ENCODE peak calls at places on chromosomes 13 and 19, in ten cellular contexts. One of them, this sample, is unnamed.

GRCh38 chr19:30073152-30074000 is 131.3 kb downstream of the URI1 start:
- DNase-seq in Daoy: no peak
- DNase-seq in NCI-H460: no peak
- DNase-seq in B cell: no peak
- DNase-seq in GM23248: no peak
- DNase-seq in fibroblast of lung: no peak
- DNase-seq in GM12865: no peak
- DNase-seq in T-helper 9 cell: no peak
- DNase-seq in stimulated activated CD4-positive, alpha-beta T cell treated with anti-CD3 and anti-CD28 coated beads, Interleukin-15, amount 100 ng/mL, for 1 hour: no peak
- DNase-seq in breast epithelium: no peak
- DNase-seq in this sample: no peak

GRCh38 chr19:54154603-54155345 is 4.7 kb downstream of the LENG1 start:
- DNase-seq in Daoy: no peak
- DNase-seq in stimulated activated CD4-positive, alpha-beta T cell treated with anti-CD3 and anti-CD28 coated beads, Interleukin-15, amount 100 ng/mL, for 1 hour: no peak
- DNase-seq in GM23248: peak
- DNase-seq in GM12865: no peak
- DNase-seq in NCI-H460: no peak
- DNase-seq in fibroblast of lung: peak
- DNase-seq in breast epithelium: no peak
- DNase-seq in T-helper 9 cell: no peak
- DNase-seq in B cell: no peak
- DNase-seq in this sample: no peak

GRCh38 chr19:29845576-29846176 is 33.9 kb downstream of the CCNE1 start:
- DNase-seq in NCI-H460: no peak
- DNase-seq in fibroblast of lung: peak
- DNase-seq in stimulated activated CD4-positive, alpha-beta T cell treated with anti-CD3 and anti-CD28 coated beads, Interleukin-15, amount 100 ng/mL, for 1 hour: no peak
- DNase-seq in breast epithelium: no peak
- DNase-seq in GM12865: peak
- DNase-seq in T-helper 9 cell: no peak
- DNase-seq in GM23248: peak
- DNase-seq in Daoy: peak
- DNase-seq in B cell: peak
- DNase-seq in this sample: peak

GRCh38 chr19:36121486-36122124 is 6.3 kb downstream of the TBCB start:
- DNase-seq in T-helper 9 cell: no peak
- DNase-seq in Daoy: no peak
- DNase-seq in GM12865: no peak
- DNase-seq in breast epithelium: no peak
- DNase-seq in B cell: no peak
- DNase-seq in GM23248: no peak
- DNase-seq in stimulated activated CD4-positive, alpha-beta T cell treated with anti-CD3 and anti-CD28 coated beads, Interleukin-15, amount 100 ng/mL, for 1 hour: no peak
- DNase-seq in fibroblast of lung: no peak
- DNase-seq in NCI-H460: no peak
- DNase-seq in this sample: no peak

GRCh38 chr19:19628499-19629134 is 597 bp upstream of the LPAR2 start:
- DNase-seq in GM23248: peak
- DNase-seq in T-helper 9 cell: peak
- DNase-seq in B cell: peak
- DNase-seq in Daoy: peak
- DNase-seq in GM12865: peak
- DNase-seq in breast epithelium: peak
- DNase-seq in stimulated activated CD4-positive, alpha-beta T cell treated with anti-CD3 and anti-CD28 coated beads, Interleukin-15, amount 100 ng/mL, for 1 hour: no peak
- DNase-seq in NCI-H460: peak
- DNase-seq in fibroblast of lung: peak
- DNase-seq in this sample: peak

GRCh38 chr19:54364775-54365257 is at the start of gene LAIR1:
- DNase-seq in stimulated activated CD4-positive, alpha-beta T cell treated with anti-CD3 and anti-CD28 coated beads, Interleukin-15, amount 100 ng/mL, for 1 hour: peak
- DNase-seq in breast epithelium: no peak
- DNase-seq in GM12865: no peak
- DNase-seq in B cell: peak
- DNase-seq in fibroblast of lung: no peak
- DNase-seq in NCI-H460: no peak
- DNase-seq in T-helper 9 cell: peak
- DNase-seq in GM23248: no peak
- DNase-seq in Daoy: peak
- DNase-seq in this sample: no peak

GRCh38 chr13:73300718-73301425 is 242.1 kb downstream of the KLF5 start:
- DNase-seq in fibroblast of lung: no peak
- DNase-seq in B cell: no peak
- DNase-seq in stimulated activated CD4-positive, alpha-beta T cell treated with anti-CD3 and anti-CD28 coated beads, Interleukin-15, amount 100 ng/mL, for 1 hour: no peak
- DNase-seq in Daoy: no peak
- DNase-seq in breast epithelium: no peak
- DNase-seq in NCI-H460: no peak
- DNase-seq in GM23248: no peak
- DNase-seq in GM12865: no peak
- DNase-seq in T-helper 9 cell: no peak
- DNase-seq in this sample: no peak

GRCh38 chr13:33032037-33032625 is 15.9 kb downstream of the KL start:
- DNase-seq in stimulated activated CD4-positive, alpha-beta T cell treated with anti-CD3 and anti-CD28 coated beads, Interleukin-15, amount 100 ng/mL, for 1 hour: no peak
- DNase-seq in GM12865: no peak
- DNase-seq in NCI-H460: no peak
- DNase-seq in GM23248: peak
- DNase-seq in B cell: no peak
- DNase-seq in T-helper 9 cell: no peak
- DNase-seq in breast epithelium: no peak
- DNase-seq in Daoy: peak
- DNase-seq in fibroblast of lung: no peak
- DNase-seq in this sample: no peak

GRCh38 chr13:94917814-94918213 is 205.5 kb upstream of the SOX21 start:
- DNase-seq in GM12865: no peak
- DNase-seq in breast epithelium: no peak
- DNase-seq in GM23248: no peak
- DNase-seq in B cell: no peak
- DNase-seq in Daoy: no peak
- DNase-seq in stimulated activated CD4-positive, alpha-beta T cell treated with anti-CD3 and anti-CD28 coated beads, Interleukin-15, amount 100 ng/mL, for 1 hour: no peak
- DNase-seq in NCI-H460: no peak
- DNase-seq in T-helper 9 cell: no peak
- DNase-seq in fibroblast of lung: peak
- DNase-seq in this sample: no peak

GRCh38 chr19:17942181-17942580 is 9.4 kb downstream of the CCDC124 start:
- DNase-seq in breast epithelium: no peak
- DNase-seq in fibroblast of lung: no peak
- DNase-seq in NCI-H460: no peak
- DNase-seq in Daoy: no peak
- DNase-seq in GM12865: no peak
- DNase-seq in stimulated activated CD4-positive, alpha-beta T cell treated with anti-CD3 and anti-CD28 coated beads, Interleukin-15, amount 100 ng/mL, for 1 hour: no peak
- DNase-seq in B cell: no peak
- DNase-seq in T-helper 9 cell: no peak
- DNase-seq in GM23248: no peak
- DNase-seq in this sample: no peak

GRCh38 chr13:33015791-33016323 is 366 bp upstream of the KL start:
- DNase-seq in Daoy: no peak
- DNase-seq in GM12865: peak
- DNase-seq in NCI-H460: no peak
- DNase-seq in T-helper 9 cell: no peak
- DNase-seq in stimulated activated CD4-positive, alpha-beta T cell treated with anti-CD3 and anti-CD28 coated beads, Interleukin-15, amount 100 ng/mL, for 1 hour: no peak
- DNase-seq in fibroblast of lung: no peak
- DNase-seq in breast epithelium: no peak
- DNase-seq in B cell: no peak
- DNase-seq in GM23248: peak
- DNase-seq in this sample: no peak

GRCh38 chr19:40829205-40829604 is 21.0 kb downstream of the CYP2A6 start:
- DNase-seq in breast epithelium: no peak
- DNase-seq in fibroblast of lung: no peak
- DNase-seq in Daoy: no peak
- DNase-seq in GM23248: no peak
- DNase-seq in T-helper 9 cell: no peak
- DNase-seq in GM12865: no peak
- DNase-seq in NCI-H460: no peak
- DNase-seq in stimulated activated CD4-positive, alpha-beta T cell treated with anti-CD3 and anti-CD28 coated beads, Interleukin-15, amount 100 ng/mL, for 1 hour: no peak
- DNase-seq in B cell: no peak
- DNase-seq in this sample: no peak

GRCh38 chr19:32749361-32749760 is 29.8 kb downstream of the TDRD12 start:
- DNase-seq in B cell: no peak
- DNase-seq in Daoy: no peak
- DNase-seq in NCI-H460: no peak
- DNase-seq in stimulated activated CD4-positive, alpha-beta T cell treated with anti-CD3 and anti-CD28 coated beads, Interleukin-15, amount 100 ng/mL, for 1 hour: no peak
- DNase-seq in T-helper 9 cell: no peak
- DNase-seq in fibroblast of lung: no peak
- DNase-seq in GM12865: no peak
- DNase-seq in breast epithelium: no peak
- DNase-seq in GM23248: no peak
- DNase-seq in this sample: no peak

GRCh38 chr19:17340302-17340870 is 3.0 kb downstream of the GTPBP3 start:
- DNase-seq in breast epithelium: no peak
- DNase-seq in Daoy: peak
- DNase-seq in stimulated activated CD4-positive, alpha-beta T cell treated with anti-CD3 and anti-CD28 coated beads, Interleukin-15, amount 100 ng/mL, for 1 hour: no peak
- DNase-seq in GM23248: no peak
- DNase-seq in T-helper 9 cell: no peak
- DNase-seq in fibroblast of lung: no peak
- DNase-seq in B cell: no peak
- DNase-seq in NCI-H460: no peak
- DNase-seq in GM12865: peak
- DNase-seq in this sample: no peak

GRCh38 chr19:55809381-55810058 is 22.3 kb downstream of the NLRP11 start:
- DNase-seq in NCI-H460: peak
- DNase-seq in GM12865: peak
- DNase-seq in breast epithelium: no peak
- DNase-seq in GM23248: peak
- DNase-seq in B cell: peak
- DNase-seq in Daoy: peak
- DNase-seq in T-helper 9 cell: no peak
- DNase-seq in fibroblast of lung: peak
- DNase-seq in stimulated activated CD4-positive, alpha-beta T cell treated with anti-CD3 and anti-CD28 coated beads, Interleukin-15, amount 100 ng/mL, for 1 hour: no peak
- DNase-seq in this sample: peak

GRCh38 chr19:8158411-8159074 is 9.2 kb upstream of the FBN3 start:
- DNase-seq in GM12865: peak
- DNase-seq in NCI-H460: peak
- DNase-seq in stimulated activated CD4-positive, alpha-beta T cell treated with anti-CD3 and anti-CD28 coated beads, Interleukin-15, amount 100 ng/mL, for 1 hour: no peak
- DNase-seq in fibroblast of lung: peak
- DNase-seq in Daoy: peak
- DNase-seq in B cell: peak
- DNase-seq in GM23248: peak
- DNase-seq in T-helper 9 cell: peak
- DNase-seq in breast epithelium: peak
- DNase-seq in this sample: peak

GRCh38 chr13:94825507-94825906 is 113.2 kb upstream of the SOX21 start:
- DNase-seq in NCI-H460: no peak
- DNase-seq in B cell: no peak
- DNase-seq in fibroblast of lung: peak
- DNase-seq in GM12865: no peak
- DNase-seq in T-helper 9 cell: no peak
- DNase-seq in breast epithelium: peak
- DNase-seq in stimulated activated CD4-positive, alpha-beta T cell treated with anti-CD3 and anti-CD28 coated beads, Interleukin-15, amount 100 ng/mL, for 1 hour: no peak
- DNase-seq in GM23248: no peak
- DNase-seq in Daoy: no peak
- DNase-seq in this sample: no peak

GRCh38 chr19:16737909-16738308 is 18.3 kb downstream of the NWD1 start:
- DNase-seq in GM23248: no peak
- DNase-seq in breast epithelium: no peak
- DNase-seq in fibroblast of lung: no peak
- DNase-seq in Daoy: no peak
- DNase-seq in T-helper 9 cell: no peak
- DNase-seq in GM12865: no peak
- DNase-seq in NCI-H460: no peak
- DNase-seq in B cell: no peak
- DNase-seq in stimulated activated CD4-positive, alpha-beta T cell treated with anti-CD3 and anti-CD28 coated beads, Interleukin-15, amount 100 ng/mL, for 1 hour: no peak
- DNase-seq in this sample: peak

GRCh38 chr13:61286148-61286745 is 129.4 kb downstream of the PCDH20 start:
- DNase-seq in NCI-H460: peak
- DNase-seq in T-helper 9 cell: no peak
- DNase-seq in B cell: no peak
- DNase-seq in fibroblast of lung: no peak
- DNase-seq in Daoy: no peak
- DNase-seq in breast epithelium: no peak
- DNase-seq in stimulated activated CD4-positive, alpha-beta T cell treated with anti-CD3 and anti-CD28 coated beads, Interleukin-15, amount 100 ng/mL, for 1 hour: no peak
- DNase-seq in GM23248: no peak
- DNase-seq in GM12865: peak
- DNase-seq in this sample: no peak

GRCh38 chr19:16571283-16571682 is 932 bp downstream of the SLC35E1 start:
- DNase-seq in NCI-H460: no peak
- DNase-seq in GM12865: no peak
- DNase-seq in fibroblast of lung: peak
- DNase-seq in Daoy: peak
- DNase-seq in GM23248: peak
- DNase-seq in stimulated activated CD4-positive, alpha-beta T cell treated with anti-CD3 and anti-CD28 coated beads, Interleukin-15, amount 100 ng/mL, for 1 hour: no peak
- DNase-seq in T-helper 9 cell: no peak
- DNase-seq in B cell: peak
- DNase-seq in breast epithelium: no peak
- DNase-seq in this sample: no peak

GRCh38 chr19:31255174-31255862 is 93.9 kb downstream of the TSHZ3 start:
- DNase-seq in breast epithelium: no peak
- DNase-seq in NCI-H460: no peak
- DNase-seq in GM12865: no peak
- DNase-seq in fibroblast of lung: no peak
- DNase-seq in Daoy: no peak
- DNase-seq in T-helper 9 cell: no peak
- DNase-seq in stimulated activated CD4-positive, alpha-beta T cell treated with anti-CD3 and anti-CD28 coated beads, Interleukin-15, amount 100 ng/mL, for 1 hour: no peak
- DNase-seq in GM23248: no peak
- DNase-seq in B cell: no peak
- DNase-seq in this sample: no peak

GRCh38 chr13:99265162-99265822 is 7.1 kb upstream of the GPR18 start:
- DNase-seq in Daoy: no peak
- DNase-seq in NCI-H460: no peak
- DNase-seq in fibroblast of lung: no peak
- DNase-seq in T-helper 9 cell: no peak
- DNase-seq in breast epithelium: no peak
- DNase-seq in GM23248: no peak
- DNase-seq in stimulated activated CD4-positive, alpha-beta T cell treated with anti-CD3 and anti-CD28 coated beads, Interleukin-15, amount 100 ng/mL, for 1 hour: no peak
- DNase-seq in GM12865: no peak
- DNase-seq in B cell: no peak
- DNase-seq in this sample: peak

GRCh38 chr13:24339937-24340607 is 30.7 kb downstream of the C1QTNF9 start:
- DNase-seq in GM23248: no peak
- DNase-seq in T-helper 9 cell: no peak
- DNase-seq in Daoy: no peak
- DNase-seq in stimulated activated CD4-positive, alpha-beta T cell treated with anti-CD3 and anti-CD28 coated beads, Interleukin-15, amount 100 ng/mL, for 1 hour: no peak
- DNase-seq in fibroblast of lung: no peak
- DNase-seq in GM12865: no peak
- DNase-seq in NCI-H460: no peak
- DNase-seq in B cell: no peak
- DNase-seq in breast epithelium: no peak
- DNase-seq in this sample: no peak

GRCh38 chr19:47609885-47610545 is 1.1 kb downstream of the BICRA start:
- DNase-seq in T-helper 9 cell: peak
- DNase-seq in fibroblast of lung: peak
- DNase-seq in B cell: no peak
- DNase-seq in GM23248: peak
- DNase-seq in breast epithelium: peak
- DNase-seq in GM12865: peak
- DNase-seq in Daoy: peak
- DNase-seq in NCI-H460: no peak
- DNase-seq in stimulated activated CD4-positive, alpha-beta T cell treated with anti-CD3 and anti-CD28 coated beads, Interleukin-15, amount 100 ng/mL, for 1 hour: peak
- DNase-seq in this sample: peak

GRCh38 chr13:108070925-108071324 is 144.4 kb downstream of the LIG4 start:
- DNase-seq in GM23248: no peak
- DNase-seq in Daoy: no peak
- DNase-seq in T-helper 9 cell: no peak
- DNase-seq in NCI-H460: no peak
- DNase-seq in fibroblast of lung: no peak
- DNase-seq in breast epithelium: no peak
- DNase-seq in B cell: no peak
- DNase-seq in stimulated activated CD4-positive, alpha-beta T cell treated with anti-CD3 and anti-CD28 coated beads, Interleukin-15, amount 100 ng/mL, for 1 hour: no peak
- DNase-seq in GM12865: no peak
- DNase-seq in this sample: no peak

GRCh38 chr13:75101997-75102720 is 379.8 kb downstream of the TBC1D4 start:
- DNase-seq in NCI-H460: no peak
- DNase-seq in GM23248: peak
- DNase-seq in B cell: no peak
- DNase-seq in fibroblast of lung: peak
- DNase-seq in breast epithelium: no peak
- DNase-seq in GM12865: no peak
- DNase-seq in Daoy: no peak
- DNase-seq in stimulated activated CD4-positive, alpha-beta T cell treated with anti-CD3 and anti-CD28 coated beads, Interleukin-15, amount 100 ng/mL, for 1 hour: no peak
- DNase-seq in T-helper 9 cell: no peak
- DNase-seq in this sample: no peak

GRCh38 chr19:1068111-1069001 is 1.4 kb downstream of the ARHGAP45 start:
- DNase-seq in T-helper 9 cell: peak
- DNase-seq in fibroblast of lung: no peak
- DNase-seq in breast epithelium: no peak
- DNase-seq in GM23248: no peak
- DNase-seq in stimulated activated CD4-positive, alpha-beta T cell treated with anti-CD3 and anti-CD28 coated beads, Interleukin-15, amount 100 ng/mL, for 1 hour: peak
- DNase-seq in GM12865: peak
- DNase-seq in B cell: peak
- DNase-seq in Daoy: no peak
- DNase-seq in NCI-H460: no peak
- DNase-seq in this sample: no peak

GRCh38 chr19:35693835-35694599 is 10.3 kb upstream of the ZBTB32 start:
- DNase-seq in GM12865: peak
- DNase-seq in Daoy: peak
- DNase-seq in fibroblast of lung: peak
- DNase-seq in NCI-H460: peak
- DNase-seq in stimulated activated CD4-positive, alpha-beta T cell treated with anti-CD3 and anti-CD28 coated beads, Interleukin-15, amount 100 ng/mL, for 1 hour: peak
- DNase-seq in GM23248: peak
- DNase-seq in T-helper 9 cell: peak
- DNase-seq in breast epithelium: peak
- DNase-seq in B cell: peak
- DNase-seq in this sample: peak

This sample was measured in DMS79 treated with DMSO at 0.1 percent for 48 hours.